ENCODE peak calls at places on chromosomes 7 and 10, in six cellular contexts. T is stimulated activated CD8-positive, alpha-beta memory T cell treated with anti-CD3 and anti-CD28 coated beads, Interleukin-7, amount 100 ng/mL, for 1 hour; U is kidney epithelial cell; R is activated effector memory CD4-positive, alpha-beta T cell treated with anti-CD3 and anti-CD28 coated beads, Interleukin-2, amount 50 U/mL, for 16 hours; I is RKO; F is GM23338. V is an unnamed sample.

GRCh38 chr10:58577394-58577793 is 64.7 kb downstream of the BICC1 start:
- DNase-seq in T (no peak), F (no peak), R (no peak), U (no peak), I (no peak), V (no peak)

GRCh38 chr7:135827391-135827790 is 78.8 kb upstream of the FAM180A start:
- DNase-seq in I (no peak), F (no peak), T (no peak), U (no peak), R (no peak), V (no peak)

GRCh38 chr10:132407846-132408278 is 10.9 kb downstream of the PWWP2B start:
- DNase-seq in U (no peak), R (no peak), F (peak), I (no peak), T (no peak), V (peak)

GRCh38 chr10:105017116-105017515 is 376.0 kb downstream of the SORCS3 start:
- DNase-seq in U (peak), T (no peak), R (no peak), I (no peak), F (no peak), V (no peak)

GRCh38 chr7:158289761-158290523 is 297.7 kb downstream of the PTPRN2 start:
- DNase-seq in I (no peak), F (no peak), R (peak), U (no peak), T (no peak), V (no peak)

GRCh38 chr7:127252736-127253288 is at the start of gene GRM8:
- DNase-seq in T (no peak), U (no peak), F (peak), I (peak), R (peak), V (peak)

GRCh38 chr7:5396999-5397656 is 26.5 kb downstream of the TNRC18 start:
- DNase-seq in U (peak), I (peak), T (peak), R (peak), F (peak), V (peak)

GRCh38 chr10:48286356-48286755 is 11.9 kb upstream of the FRMPD2 start:
- DNase-seq in U (no peak), R (no peak), I (no peak), T (no peak), F (no peak), V (no peak)

GRCh38 chr7:85688712-85689111 is 501.9 kb upstream of the SEMA3D start:
- DNase-seq in R (no peak), T (no peak), U (no peak), I (no peak), F (no peak), V (no peak)

GRCh38 chr7:74083117-74083876 is at the start of gene LIMK1:
- DNase-seq in T (peak), R (peak), F (peak), U (no peak), I (peak), V (peak)

GRCh38 chr7:45920543-45921380 is at the start of gene IGFBP3:
- DNase-seq in U (no peak), R (no peak), I (no peak), F (peak), T (no peak), V (no peak)

GRCh38 chr7:46576950-46577349 is 655.9 kb upstream of the IGFBP3 start:
- DNase-seq in I (no peak), T (no peak), U (no peak), F (no peak), R (no peak), V (no peak)

GRCh38 chr10:24451325-24451820 is 242.4 kb downstream of the KIAA1217 start:
- DNase-seq in U (no peak), I (no peak), T (no peak), R (no peak), F (peak), V (no peak)

GRCh38 chr10:124647421-124648130 is 96.6 kb downstream of the FAM53B start:
- DNase-seq in F (no peak), I (peak), T (no peak), R (peak), U (no peak), V (peak)

GRCh38 chr10:20007426-20007825 is 191.2 kb downstream of the PLXDC2 start:
- DNase-seq in U (no peak), F (no peak), T (no peak), R (no peak), I (no peak), V (no peak)

GRCh38 chr7:34217972-34218371 is 312.6 kb downstream of the BMPER start:
- DNase-seq in T (no peak), R (no peak), U (no peak), I (no peak), F (no peak), V (no peak)

GRCh38 chr10:7642612-7643011 is 24.2 kb downstream of the ITIH5 start:
- DNase-seq in F (no peak), U (no peak), T (no peak), I (no peak), R (no peak), V (no peak)

GRCh38 chr10:70227548-70228320 is 5.5 kb downstream of the PPA1 start:
- DNase-seq in I (no peak), F (no peak), U (no peak), R (no peak), T (no peak), V (peak)

GRCh38 chr10:96606216-96606615 is 19.4 kb upstream of the TM9SF3 start:
- DNase-seq in I (no peak), F (no peak), R (no peak), T (no peak), U (no peak), V (no peak)

GRCh38 chr10:6778992-6779701 is 199.1 kb upstream of the PRKCQ start:
- DNase-seq in T (no peak), R (no peak), I (peak), U (peak), F (no peak), V (no peak)

GRCh38 chr10:3959370-3960266 is 174.6 kb upstream of the KLF6 start:
- DNase-seq in R (no peak), I (no peak), T (no peak), F (peak), U (no peak), V (no peak)

GRCh38 chr7:7956531-7957221 is 11.9 kb upstream of the GLCCI1 start:
- DNase-seq in R (no peak), U (no peak), F (no peak), T (no peak), I (no peak), V (no peak)

GRCh38 chr7:50471970-50472369 is 21.8 kb upstream of the FIGNL1 start:
- DNase-seq in T (no peak), F (no peak), U (no peak), R (no peak), I (no peak), V (no peak)

GRCh38 chr10:3363316-3364070 is 190.9 kb upstream of the PITRM1 start:
- DNase-seq in I (no peak), F (no peak), U (no peak), T (no peak), R (no peak), V (no peak)

GRCh38 chr7:7449055-7449454 is 86.6 kb downstream of the COL28A1 start:
- DNase-seq in F (no peak), R (no peak), T (no peak), I (peak), U (no peak), V (no peak)

GRCh38 chr10:17872191-17873091 is 63.3 kb downstream of the MRC1 start:
- DNase-seq in T (no peak), I (peak), R (no peak), F (peak), U (no peak), V (peak)

GRCh38 chr10:78552261-78552811 is 516.4 kb upstream of the ZMIZ1 start:
- DNase-seq in U (no peak), T (no peak), F (no peak), I (no peak), R (no peak), V (peak)

GRCh38 chr7:55249332-55249731 is 115.8 kb upstream of the LANCL2 start:
- DNase-seq in I (no peak), R (no peak), T (no peak), U (no peak), F (no peak), V (no peak)

GRCh38 chr10:78960316-78960800 is 108.4 kb upstream of the ZMIZ1 start:
- DNase-seq in I (peak), T (no peak), U (peak), F (no peak), R (no peak), V (peak)

GRCh38 chr7:128735433-128735832 is 3.7 kb upstream of the CALU start:
- DNase-seq in R (no peak), I (no peak), U (no peak), F (no peak), T (no peak), V (no peak)

GRCh38 chr7:104328970-104329825 is 795 bp downstream of the LHFPL3 start:
- DNase-seq in I (no peak), U (no peak), R (no peak), T (no peak), F (peak), V (no peak)

GRCh38 chr10:76479103-76479790 is 1047.8 kb downstream of the LRMDA start:
- DNase-seq in R (no peak), I (no peak), U (no peak), F (no peak), T (no peak), V (no peak)

GRCh38 chr7:131197920-131198610 is 129.6 kb upstream of the MKLN1 start:
- DNase-seq in T (no peak), R (no peak), F (no peak), I (no peak), U (no peak), V (no peak)

GRCh38 chr7:157830331-157830730 is 493.5 kb downstream of the DNAJB6 start:
- DNase-seq in U (no peak), T (no peak), R (no peak), I (no peak), F (no peak), V (no peak)

GRCh38 chr7:154564676-154565075 is 438.2 kb downstream of the PAXIP1 start:
- DNase-seq in U (no peak), T (no peak), I (no peak), R (no peak), F (no peak), V (no peak)

GRCh38 chr7:144256112-144256511 is 8.5 kb downstream of the OR2A7 start:
- DNase-seq in F (peak), I (peak), T (no peak), R (no peak), U (no peak), V (no peak)

GRCh38 chr10:132632091-132632561 is 94.5 kb downstream of the INPP5A start:
- DNase-seq in U (no peak), R (peak), I (no peak), T (no peak), F (no peak), V (no peak)

GRCh38 chr10:80290474-80291220 is 1.2 kb upstream of the MAT1A start:
- DNase-seq in U (no peak), R (no peak), T (no peak), I (no peak), F (no peak), V (no peak)

GRCh38 chr10:62907470-62908212 is 91.5 kb upstream of the EGR2 start:
- DNase-seq in I (no peak), R (no peak), F (no peak), U (no peak), T (no peak), V (no peak)